ENCODE peak calls at places on chromosomes 2 and 18, in ten cellular contexts. O is activated naive CD4-positive, alpha-beta T cell; V is HuH-7.5; C is sigmoid colon; X is A549; U is breast epithelium; F is astrocyte of the spinal cord; A is amniotic epithelial cell; K is stimulated activated CD4-positive, alpha-beta T cell treated with anti-CD3 and anti-CD28 coated beads, Interleukin-2, amount 100 ng/mL, for 48 hours; D is Calu3. G is an unnamed sample.
A peak's percentile ranks its signal among the peaks of the same experiment; 100 is the strongest.

GRCh38 chr2:198214108-198214736 is 409.8 kb downstream of the PLCL1 start:
- DNase-seq in U (no peak), K (no peak), D (no peak), X (no peak), V (no peak), F (no peak), A (no peak), C (no peak), O (no peak), G (no peak)

GRCh38 chr2:1846046-1847015 is 102.0 kb upstream of the PXDN start:
- DNase-seq in U (no peak), D (no peak), K (no peak), O (no peak), V (no peak), X (no peak), C (no peak), F (no peak), A (no peak), G (no peak)

GRCh38 chr18:7303306-7303705 is 72.4 kb downstream of the LRRC30 start:
- DNase-seq in X (no peak), D (no peak), A (peak; percentile 10), O (no peak), U (no peak), F (peak; percentile 1), K (no peak), V (no peak), C (no peak), G (no peak)

GRCh38 chr18:44411971-44412370 is 268.7 kb upstream of the SETBP1 start:
- DNase-seq in V (no peak), A (no peak), X (no peak), K (no peak), D (no peak), U (no peak), F (no peak), O (no peak), C (no peak), G (no peak)

GRCh38 chr2:164178835-164179470 is 442.3 kb downstream of the GRB14 start:
- DNase-seq in F (peak; percentile 35), K (no peak), X (no peak), C (no peak), O (no peak), V (no peak), D (no peak), U (no peak), A (peak; percentile 4), G (no peak)

GRCh38 chr18:3447895-3448844 is 1.8 kb upstream of the TGIF1 start:
- DNase-seq in U (peak; percentile 96), F (peak; percentile 99), X (peak; percentile 56), A (peak; percentile 95), V (peak; percentile 88), D (peak; percentile 97), C (peak; percentile 98), K (peak; percentile 73), O (peak; percentile 66), G (peak; percentile 90)

GRCh38 chr2:99809259-99809900 is 319.6 kb upstream of the REV1 start:
- DNase-seq in F (no peak), O (no peak), A (no peak), K (no peak), V (no peak), U (no peak), C (no peak), X (no peak), D (no peak), G (no peak)

GRCh38 chr2:215748446-215748845 is 264.9 kb downstream of the MREG start:
- DNase-seq in O (no peak), D (no peak), K (no peak), V (no peak), U (peak; percentile 19), X (no peak), A (no peak), F (no peak), C (peak; percentile 70), G (peak; percentile 61)

GRCh38 chr18:6058941-6059340 is 163.6 kb upstream of the TMEM200C start:
- DNase-seq in X (no peak), D (no peak), C (no peak), A (peak; percentile 39), O (no peak), U (no peak), K (no peak), F (peak; percentile 62), V (no peak), G (peak; percentile 23)

GRCh38 chr18:59219672-59220163 is at the start of gene GRP:
- DNase-seq in V (no peak), A (no peak), C (no peak), U (no peak), F (no peak), D (no peak), K (no peak), X (no peak), O (no peak), G (no peak)

GRCh38 chr18:43236921-43237320 is 40.4 kb downstream of the SYT4 start:
- DNase-seq in K (no peak), F (peak; percentile 3), C (no peak), D (no peak), A (peak; percentile 0), U (no peak), V (no peak), X (no peak), O (no peak), G (no peak)

GRCh38 chr18:11488175-11488574 is 121.2 kb upstream of the SLC35G4 start:
- DNase-seq in U (no peak), D (no peak), F (no peak), V (no peak), K (no peak), C (no peak), A (peak; percentile 69), O (no peak), X (no peak), G (no peak)

GRCh38 chr18:23995180-23995579 is 19.4 kb upstream of the TTC39C start:
- DNase-seq in F (no peak), U (no peak), O (no peak), A (no peak), V (no peak), X (no peak), D (no peak), K (no peak), C (no peak), G (no peak)

GRCh38 chr18:2536493-2536892 is 34.8 kb downstream of the METTL4 start:
- DNase-seq in V (no peak), U (no peak), C (no peak), O (no peak), A (peak; percentile 96), D (no peak), F (peak; percentile 64), K (no peak), X (no peak), G (no peak)

GRCh38 chr2:62306751-62307468 is 111.0 kb downstream of the B3GNT2 start:
- DNase-seq in K (peak; percentile 19), A (peak; percentile 62), V (no peak), F (peak; percentile 32), X (no peak), U (peak; percentile 84), C (no peak), D (peak; percentile 62), O (no peak), G (no peak)